ENCODE peak calls at places on chromosomes 4 and X, in eight cellular contexts. R is HepG2, E is HCT116, P is SK-N-SH, W is K562, A is GM23338, I is Panc1, Q is GM12878. N is an unnamed sample.

GRCh38 chrX:37993857-37994619 is 12.3 kb upstream of the SYTL5 start:
- DNase-seq in I (no peak), Q (peak; percentile 30), E (peak; percentile 42), R (peak; percentile 19), P (no peak), W (peak; percentile 17), A (peak; percentile 97), N (peak; percentile 21)

GRCh38 chrX:38028300-38028699 is 21.9 kb downstream of the SYTL5 start:
- DNase-seq in A (no peak), E (no peak), R (no peak), W (no peak), Q (no peak), I (no peak), P (no peak), N (no peak)

GRCh38 chr4:128565565-128566186 is 243.8 kb upstream of the JADE1 start:
- DNase-seq in P (peak; percentile 42), W (peak; percentile 54), R (peak; percentile 51), I (no peak), E (peak; percentile 46), A (peak; percentile 85), Q (no peak), N (peak; percentile 15)

GRCh38 chr4:151671541-151672059 is 89.2 kb downstream of the GATB start:
- DNase-seq in Q (no peak), W (peak; percentile 88), I (no peak), R (no peak), P (peak; percentile 55), A (no peak), E (no peak), N (no peak)

GRCh38 chrX:57821703-57822375 is 88.4 kb downstream of the ZXDA start:
- DNase-seq in I (no peak), P (peak; percentile 25), R (peak; percentile 43), W (peak; percentile 52), E (peak; percentile 48), Q (peak; percentile 13), A (peak; percentile 74), N (peak; percentile 48)

GRCh38 chr4:1862055-1862911 is 6.3 kb upstream of the LETM1 start:
- DNase-seq in I (no peak), W (no peak), A (peak; percentile 49), Q (no peak), P (no peak), E (no peak), R (no peak), N (no peak)

GRCh38 chrX:42755820-42756219 is 22.1 kb downstream of the PPP1R2C start:
- DNase-seq in W (no peak), Q (no peak), E (no peak), A (no peak), R (no peak), P (no peak), I (no peak), N (no peak)

GRCh38 chr4:141721174-141721573 is 84.8 kb downstream of the IL15 start:
- DNase-seq in E (no peak), Q (no peak), R (no peak), I (no peak), W (no peak), P (no peak), A (no peak), N (no peak)

GRCh38 chr4:139532951-139533350 is 23.1 kb downstream of the SETD7 start:
- DNase-seq in P (no peak), W (no peak), Q (no peak), A (no peak), I (no peak), R (no peak), E (no peak), N (no peak)

GRCh38 chr4:172202480-172203076 is 389.4 kb downstream of the GALNTL6 start:
- DNase-seq in A (peak; percentile 67), R (peak; percentile 10), Q (no peak), W (peak; percentile 45), P (peak; percentile 52), E (peak; percentile 32), I (peak; percentile 10), N (peak; percentile 8)

GRCh38 chr4:29278580-29278979 is 1441.6 kb upstream of the PCDH7 start:
- DNase-seq in W (no peak), E (no peak), A (no peak), I (no peak), R (no peak), Q (no peak), P (no peak), N (no peak)

GRCh38 chrX:120727503-120727902 is 97.6 kb upstream of the C1GALT1C1 start:
- DNase-seq in I (no peak), R (no peak), W (no peak), A (no peak), P (no peak), E (no peak), Q (no peak), N (no peak)

GRCh38 chr4:74638689-74639088 is 155.6 kb downstream of the BTC start:
- DNase-seq in A (no peak), W (no peak), P (no peak), R (no peak), Q (no peak), I (no peak), E (no peak), N (peak; percentile 36)

GRCh38 chr4:132504438-132504837 is 644.7 kb upstream of the PCDH10 start:
- DNase-seq in P (no peak), E (no peak), R (no peak), W (no peak), Q (no peak), A (no peak), I (no peak), N (no peak)

GRCh38 chrX:32116047-32116446 is 1044.2 kb upstream of the FTHL17 start:
- DNase-seq in E (no peak), W (peak; percentile 5), P (no peak), Q (no peak), I (no peak), A (peak; percentile 25), R (no peak), N (no peak)

GRCh38 chr4:122702939-122703338 is 29.6 kb upstream of the BBS12 start:
- DNase-seq in Q (no peak), R (no peak), I (no peak), A (no peak), W (peak; percentile 24), E (no peak), P (no peak), N (no peak)

GRCh38 chr4:57764840-57765239 is 654.7 kb upstream of the IGFBP7 start:
- DNase-seq in W (no peak), A (no peak), P (no peak), R (no peak), Q (no peak), I (no peak), E (no peak), N (no peak)

GRCh38 chr4:138910914-138911336 is 104.7 kb upstream of the NOCT start:
- DNase-seq in Q (no peak), A (peak; percentile 69), E (no peak), P (peak; percentile 75), R (peak; percentile 55), I (peak; percentile 25), W (peak; percentile 92), N (no peak)

GRCh38 chr4:158121203-158121586 is 51.6 kb downstream of the GASK1B start:
- DNase-seq in A (no peak), I (no peak), R (peak; percentile 27), Q (no peak), E (no peak), W (no peak), P (no peak), N (no peak)

GRCh38 chr4:13980317-13980716 is 352.8 kb upstream of the BOD1L1 start:
- DNase-seq in I (no peak), P (no peak), Q (no peak), R (no peak), E (no peak), W (no peak), A (no peak), N (no peak)

GRCh38 chr4:32472918-32473317 is 1752.7 kb downstream of the PCDH7 start:
- DNase-seq in Q (no peak), W (no peak), R (no peak), I (no peak), E (no peak), A (peak; percentile 5), P (no peak), N (no peak)

GRCh38 chrX:71996138-71996537 is 85.5 kb downstream of the NHSL2 start:
- DNase-seq in Q (no peak), W (no peak), E (no peak), A (no peak), P (no peak), I (no peak), R (no peak), N (no peak)
- TF ChIP-seq REST in Q (no peak), W (no peak), E (no peak), A (no peak), P (no peak), I (no peak), R (no peak), N (no peak)

GRCh38 chrX:136028383-136028984 is 43.2 kb downstream of the SLC9A6 start:
- DNase-seq in E (peak; percentile 21), Q (no peak), I (peak; percentile 22), A (peak; percentile 47), W (peak; percentile 46), P (peak; percentile 47), R (peak; percentile 23), N (peak; percentile 8)
- TF ChIP-seq POLR2AphosphoS5 in E (no peak), Q (no peak), I (no peak), A (no peak), W (no peak), P (no peak), R (no peak), N (no peak)

DNA sequence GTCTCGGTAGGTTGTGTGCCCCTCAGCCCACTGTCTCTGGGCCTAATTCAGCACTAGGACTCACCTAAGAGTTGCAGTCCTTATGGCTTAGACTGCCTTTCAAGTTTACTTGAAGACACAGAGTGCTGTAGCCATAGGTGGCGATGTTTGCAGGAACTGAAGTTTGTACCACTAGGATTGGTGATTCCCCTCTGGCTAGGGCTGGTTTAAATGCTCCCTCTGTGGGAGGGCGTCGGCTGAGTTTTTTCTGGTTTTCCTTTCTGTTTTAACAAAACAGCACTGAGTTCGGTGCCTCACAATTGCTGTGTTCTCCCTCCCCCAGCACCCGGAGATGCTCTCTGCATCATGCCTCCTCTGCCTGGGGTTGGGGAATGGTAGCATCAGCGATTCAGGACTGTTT is 480.9 kb downstream of the PCDH11X start:
- DNase-seq in W (no peak), P (no peak), R (no peak), A (peak; percentile 67), Q (no peak), E (no peak), I (no peak), N (no peak)
- TF ChIP-seq REST in W (no peak), P (no peak), R (no peak), A (no peak), Q (no peak), E (no peak), I (no peak), N (no peak)

GRCh38 chr4:24226018-24226417 is 336.2 kb upstream of the PPARGC1A start:
- DNase-seq in W (no peak), A (no peak), I (no peak), R (no peak), E (no peak), P (no peak), Q (no peak), N (no peak)

GRCh38 chr4:24226667-24227066 is 336.8 kb upstream of the PPARGC1A start:
- DNase-seq in Q (no peak), P (no peak), W (no peak), A (no peak), R (no peak), E (no peak), I (no peak), N (no peak)

GRCh38 chr4:24230955-24231354 is 341.1 kb upstream of the PPARGC1A start:
- DNase-seq in R (no peak), Q (no peak), P (no peak), E (no peak), I (no peak), A (no peak), W (no peak), N (no peak)

GRCh38 chr4:24228692-24229091 is 338.8 kb upstream of the PPARGC1A start:
- DNase-seq in R (no peak), Q (no peak), W (no peak), A (no peak), E (no peak), P (no peak), I (no peak), N (no peak)

GRCh38 chr4:24229976-24230375 is 340.1 kb upstream of the PPARGC1A start:
- DNase-seq in W (no peak), R (no peak), P (no peak), A (no peak), E (no peak), I (no peak), Q (no peak), N (no peak)
- TF ChIP-seq POLR2AphosphoS5 in W (no peak), R (no peak), P (no peak), A (no peak), E (no peak), I (no peak), Q (no peak), N (no peak)

N was measured in HL-60.